ENCODE peak calls at places on chromosomes 5 and 9, in eight cellular contexts. H, T, N, S, P, F, L and M are unnamed samples.

GRCh38 chr5:54469655-54470054 is 14.2 kb downstream of the HSPB3 start:
- DNase-seq in H (no peak), T (no peak), N (no peak), S (no peak), P (peak; percentile 22), F (no peak), L (no peak), M (peak; percentile 16)

GRCh38 chr9:35364817-35365585 is 124.9 kb upstream of the RUSC2 start:
- DNase-seq in H (no peak), T (no peak), N (no peak), S (no peak), P (no peak), F (no peak), L (no peak), M (no peak)

GRCh38 chr9:75200892-75201470 is 112.7 kb downstream of the OSTF1 start:
- DNase-seq in H (no peak), T (no peak), N (no peak), S (no peak), P (peak; percentile 34), F (no peak), L (no peak), M (peak; percentile 74)

GRCh38 chr5:170173227-170173626 is 59.6 kb upstream of the C5orf58 start:
- DNase-seq in H (no peak), T (no peak), N (no peak), S (no peak), P (peak; percentile 42), F (no peak), L (no peak), M (peak; percentile 15)

GRCh38 chr9:27749838-27750237 is 176.6 kb upstream of the C9orf72 start:
- DNase-seq in H (no peak), T (no peak), N (no peak), S (no peak), P (no peak), F (no peak), L (no peak), M (peak; percentile 14)

GRCh38 chr9:104863180-104863883 is 64.6 kb downstream of the ABCA1 start:
- DNase-seq in H (peak; percentile 51), T (peak; percentile 53), N (no peak), S (peak; percentile 6), P (peak; percentile 82), F (peak; percentile 90), L (no peak), M (peak; percentile 92)

GRCh38 chr5:6542421-6543345 is 90.2 kb downstream of the NSUN2 start:
- DNase-seq in H (no peak), T (no peak), N (no peak), S (no peak), P (no peak), F (no peak), L (no peak), M (no peak)

GRCh38 chr5:4027335-4027734 is 431.7 kb downstream of the IRX1 start:
- DNase-seq in H (no peak), T (no peak), N (no peak), S (no peak), P (peak; percentile 24), F (no peak), L (no peak), M (peak; percentile 34)

GRCh38 chr9:134356496-134357470 is 30.5 kb downstream of the RXRA start:
- DNase-seq in H (no peak), T (no peak), N (no peak), S (no peak), P (no peak), F (no peak), L (no peak), M (no peak)

GRCh38 chr9:94866770-94867169 is 140.3 kb downstream of the AOPEP start:
- DNase-seq in H (no peak), T (no peak), N (no peak), S (no peak), P (no peak), F (no peak), L (no peak), M (no peak)

GRCh38 chr5:73103885-73104284 is 16.5 kb upstream of the TMEM171 start:
- DNase-seq in H (no peak), T (no peak), N (no peak), S (no peak), P (no peak), F (no peak), L (no peak), M (no peak)

GRCh38 chr9:38112010-38112409 is 43.0 kb upstream of the SHB start:
- DNase-seq in H (no peak), T (no peak), N (no peak), S (no peak), P (no peak), F (peak; percentile 38), L (no peak), M (no peak)

GRCh38 chr5:160119905-160120266 is 636 bp upstream of the PWWP2A start:
- DNase-seq in H (no peak), T (no peak), N (no peak), S (no peak), P (no peak), F (no peak), L (no peak), M (no peak)

GRCh38 chr5:58407042-58407709 is 52.7 kb downstream of the PLK2 start:
- DNase-seq in H (no peak), T (no peak), N (no peak), S (no peak), P (peak; percentile 77), F (no peak), L (no peak), M (peak; percentile 25)

GRCh38 chr9:131410051-131410491 is 16.2 kb downstream of the PRRC2B start:
- DNase-seq in H (no peak), T (peak; percentile 51), N (no peak), S (no peak), P (peak; percentile 79), F (no peak), L (no peak), M (peak; percentile 52)

GRCh38 chr5:59793000-59793399 is 100.5 kb downstream of the PDE4D start:
- DNase-seq in H (no peak), T (no peak), N (no peak), S (no peak), P (peak; percentile 93), F (no peak), L (peak; percentile 15), M (peak; percentile 87)

GRCh38 chr5:1934801-1935429 is 52.2 kb upstream of the IRX4 start:
- DNase-seq in H (no peak), T (no peak), N (peak; percentile 53), S (no peak), P (no peak), F (no peak), L (no peak), M (no peak)

GRCh38 chr5:132655821-132656773 is 1.9 kb upstream of the IL13 start:
- DNase-seq in H (no peak), T (no peak), N (peak; percentile 88), S (peak; percentile 58), P (peak; percentile 10), F (peak; percentile 30), L (no peak), M (peak; percentile 8)
- TF ChIP-seq CTCF in H (no peak), T (no peak), N (no peak), S (peak; percentile 18), P (no peak), F (peak; percentile 12), L (peak; percentile 24), M (no peak)

DNA sequence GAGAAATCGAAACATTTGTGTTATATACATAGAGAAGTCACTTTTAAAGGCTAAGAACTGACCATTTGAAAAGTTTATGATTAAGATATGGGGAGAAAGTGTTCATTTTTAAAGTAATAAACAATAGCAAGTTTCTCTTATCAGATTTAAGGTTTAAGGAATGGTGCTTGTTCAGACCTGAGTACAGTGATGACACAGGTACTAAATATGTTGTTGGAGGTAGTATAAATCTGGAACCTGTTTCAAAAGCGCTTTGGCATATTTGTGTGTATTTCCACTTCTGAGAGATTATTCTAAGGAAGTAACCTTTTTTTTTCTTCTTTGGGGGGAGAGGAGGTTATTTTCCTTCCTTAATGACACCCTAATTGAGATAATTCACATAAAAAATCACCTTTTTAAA is 18.4 kb downstream of the CDC42SE2 start:
- DNase-seq in H (no peak), T (no peak), N (no peak), S (no peak), P (no peak), F (no peak), L (no peak), M (no peak)
- H3K4me3 ChIP-seq in H (no peak overlapping the region), T (no peak overlapping the region), N (no peak overlapping the region), S (peak overlapping the region; percentile 50), P (no peak overlapping the region), F (no peak overlapping the region), L (no peak overlapping the region), M (no peak overlapping the region)

DNA sequence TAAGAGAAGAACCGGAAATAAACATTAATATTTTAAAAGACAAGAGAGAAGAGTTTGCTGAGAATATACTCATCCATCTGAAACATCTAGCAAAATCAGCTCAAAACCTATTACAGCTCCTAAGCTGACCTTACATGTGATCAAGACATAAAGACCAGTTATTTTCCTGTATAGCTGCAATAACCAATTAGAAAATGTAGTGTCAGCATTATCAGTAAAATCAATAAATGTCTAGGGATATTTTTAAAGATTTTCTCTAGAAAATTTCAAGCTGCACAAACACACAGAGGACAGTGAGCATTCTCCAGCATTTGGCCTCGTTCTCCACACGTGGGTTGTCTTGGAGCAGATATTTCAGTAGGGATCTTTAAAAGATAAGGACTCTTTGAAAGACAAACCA is 127.6 kb upstream of the CACNA1B start:
- DNase-seq in H (no peak), T (no peak), N (no peak), S (no peak), P (no peak), F (no peak), L (no peak), M (no peak)
- TF ChIP-seq CTCF in H (no peak), T (no peak), N (no peak), S (no peak), P (no peak), F (no peak), L (no peak), M (no peak)

GRCh38 chr5:176624916-176625315 is 5.4 kb downstream of the SNCB start:
- DNase-seq in H (no peak), T (no peak), N (no peak), S (no peak), P (no peak), F (no peak), L (no peak), M (no peak)

GRCh38 chr5:176625512-176625911 is 4.8 kb downstream of the SNCB start:
- DNase-seq in H (no peak), T (no peak), N (no peak), S (no peak), P (no peak), F (no peak), L (no peak), M (no peak)

GRCh38 chr5:176625966-176626875 is 4.1 kb downstream of the SNCB start:
- DNase-seq in H (no peak), T (no peak), N (no peak), S (no peak), P (no peak), F (peak; percentile 52), L (no peak), M (no peak)

GRCh38 chr5:176621661-176622079 is 8.7 kb downstream of the SNCB start:
- DNase-seq in H (no peak), T (no peak), N (no peak), S (no peak), P (no peak), F (peak; percentile 85), L (no peak), M (no peak)

DNA sequence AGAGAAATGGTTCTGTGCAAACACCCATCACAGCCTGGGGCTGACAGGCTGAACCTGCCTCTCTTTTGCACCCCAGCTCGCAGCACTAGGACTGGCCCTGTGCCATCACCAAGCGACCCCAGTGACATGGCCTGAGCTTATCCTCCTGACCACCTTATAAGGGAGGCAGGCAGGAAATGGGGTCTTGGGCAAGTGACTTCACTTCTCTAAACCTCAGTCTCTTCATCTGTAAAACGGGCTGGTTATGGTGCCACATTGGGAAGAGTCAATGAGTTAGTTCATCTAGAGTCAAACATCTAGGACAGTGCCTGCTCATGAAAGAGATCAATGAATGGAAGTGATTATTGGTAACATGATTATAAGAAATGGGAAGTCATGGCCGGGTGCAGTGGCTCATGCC is 6.2 kb downstream of the SNCB start:
- DNase-seq in H (no peak), T (no peak), N (no peak), S (no peak), P (no peak), F (no peak), L (no peak), M (no peak)
- H3K4me3 ChIP-seq in H (no peak overlapping the region), T (no peak overlapping the region), N (no peak overlapping the region), S (no peak overlapping the region), P (no peak overlapping the region), F (no peak overlapping the region), L (no peak overlapping the region), M (no peak overlapping the region)